ENCODE peak calls at places on chromosomes 5 and 9, in ten cellular contexts. One of them, this sample, is unnamed.
A peak's percentile ranks its signal among the peaks of the same experiment; 100 is the strongest.

GRCh38 chr5:146447734-146448380 is 724 bp downstream of the TCERG1 start:
- DNase-seq in lower leg skin: no peak
- DNase-seq in colonic mucosa: peak; percentile 41
- DNase-seq in transverse colon: peak; percentile 45
- DNase-seq in cardiac fibroblast: peak; percentile 35
- DNase-seq in choroid plexus epithelial cell: peak; percentile 59
- DNase-seq in neural crest cell: no peak
- DNase-seq in A549: no peak
- DNase-seq in GM13977: no peak
- DNase-seq in mesothelial cell of epicardium: no peak
- DNase-seq in this sample: no peak

GRCh38 chr5:15496886-15497285 is 3.1 kb upstream of the FBXL7 start:
- DNase-seq in neural crest cell: no peak
- DNase-seq in cardiac fibroblast: no peak
- DNase-seq in A549: no peak
- DNase-seq in colonic mucosa: no peak
- DNase-seq in GM13977: no peak
- DNase-seq in choroid plexus epithelial cell: no peak
- DNase-seq in transverse colon: no peak
- DNase-seq in lower leg skin: no peak
- DNase-seq in mesothelial cell of epicardium: no peak
- DNase-seq in this sample: no peak

GRCh38 chr5:67006152-67006848 is 190.3 kb downstream of the CD180 start:
- DNase-seq in neural crest cell: no peak
- DNase-seq in GM13977: no peak
- DNase-seq in mesothelial cell of epicardium: no peak
- DNase-seq in choroid plexus epithelial cell: no peak
- DNase-seq in A549: no peak
- DNase-seq in lower leg skin: no peak
- DNase-seq in colonic mucosa: no peak
- DNase-seq in transverse colon: no peak
- DNase-seq in cardiac fibroblast: no peak
- DNase-seq in this sample: no peak

GRCh38 chr9:113919825-113920224 is 43.7 kb downstream of the ZNF618 start:
- DNase-seq in transverse colon: no peak
- DNase-seq in mesothelial cell of epicardium: no peak
- DNase-seq in colonic mucosa: no peak
- DNase-seq in A549: no peak
- DNase-seq in neural crest cell: no peak
- DNase-seq in lower leg skin: no peak
- DNase-seq in cardiac fibroblast: no peak
- DNase-seq in GM13977: no peak
- DNase-seq in choroid plexus epithelial cell: no peak
- DNase-seq in this sample: no peak

GRCh38 chr9:105157178-105157583 is 87.3 kb upstream of the SLC44A1 start:
- DNase-seq in cardiac fibroblast: peak; percentile 90
- DNase-seq in choroid plexus epithelial cell: peak; percentile 89
- DNase-seq in A549: peak; percentile 80
- DNase-seq in mesothelial cell of epicardium: no peak
- DNase-seq in GM13977: peak; percentile 61
- DNase-seq in transverse colon: peak; percentile 61
- DNase-seq in neural crest cell: peak; percentile 8
- DNase-seq in lower leg skin: peak; percentile 88
- DNase-seq in colonic mucosa: peak; percentile 42
- DNase-seq in this sample: no peak

GRCh38 chr5:20367178-20367577 is 379.2 kb upstream of the CDH18 start:
- DNase-seq in A549: no peak
- DNase-seq in choroid plexus epithelial cell: no peak
- DNase-seq in lower leg skin: no peak
- DNase-seq in cardiac fibroblast: no peak
- DNase-seq in GM13977: no peak
- DNase-seq in neural crest cell: no peak
- DNase-seq in colonic mucosa: no peak
- DNase-seq in transverse colon: no peak
- DNase-seq in mesothelial cell of epicardium: no peak
- DNase-seq in this sample: no peak

GRCh38 chr5:150653145-150653761 is 7.8 kb upstream of the MYOZ3 start:
- DNase-seq in A549: no peak
- DNase-seq in neural crest cell: no peak
- DNase-seq in lower leg skin: no peak
- DNase-seq in GM13977: no peak
- DNase-seq in choroid plexus epithelial cell: peak; percentile 59
- DNase-seq in transverse colon: no peak
- DNase-seq in cardiac fibroblast: peak; percentile 60
- DNase-seq in colonic mucosa: no peak
- DNase-seq in mesothelial cell of epicardium: no peak
- DNase-seq in this sample: no peak

GRCh38 chr5:120767171-120767820 is 303.2 kb downstream of the PRR16 start:
- DNase-seq in choroid plexus epithelial cell: peak; percentile 76
- DNase-seq in cardiac fibroblast: peak; percentile 64
- DNase-seq in A549: no peak
- DNase-seq in colonic mucosa: no peak
- DNase-seq in transverse colon: no peak
- DNase-seq in GM13977: no peak
- DNase-seq in lower leg skin: no peak
- DNase-seq in mesothelial cell of epicardium: no peak
- DNase-seq in neural crest cell: no peak
- DNase-seq in this sample: no peak

GRCh38 chr9:114177423-114178064 is 22.2 kb downstream of the COL27A1 start:
- DNase-seq in choroid plexus epithelial cell: peak; percentile 46
- DNase-seq in cardiac fibroblast: peak; percentile 56
- DNase-seq in lower leg skin: no peak
- DNase-seq in colonic mucosa: no peak
- DNase-seq in transverse colon: no peak
- DNase-seq in mesothelial cell of epicardium: no peak
- DNase-seq in GM13977: no peak
- DNase-seq in A549: peak; percentile 26
- DNase-seq in neural crest cell: no peak
- DNase-seq in this sample: no peak

GRCh38 chr9:110183208-110184145 is 24.5 kb downstream of the C9orf152 start:
- DNase-seq in lower leg skin: peak; percentile 87
- DNase-seq in GM13977: peak; percentile 73
- DNase-seq in colonic mucosa: peak; percentile 87
- DNase-seq in A549: peak; percentile 79
- DNase-seq in neural crest cell: peak; percentile 50
- DNase-seq in transverse colon: peak; percentile 81
- DNase-seq in mesothelial cell of epicardium: peak; percentile 64
- DNase-seq in cardiac fibroblast: peak; percentile 87
- DNase-seq in choroid plexus epithelial cell: peak; percentile 90
- DNase-seq in this sample: no peak

GRCh38 chr9:122076117-122076516 is 17.0 kb downstream of the TTLL11 start:
- DNase-seq in A549: no peak
- DNase-seq in GM13977: no peak
- DNase-seq in choroid plexus epithelial cell: no peak
- DNase-seq in colonic mucosa: no peak
- DNase-seq in neural crest cell: no peak
- DNase-seq in cardiac fibroblast: no peak
- DNase-seq in mesothelial cell of epicardium: no peak
- DNase-seq in transverse colon: no peak
- DNase-seq in lower leg skin: no peak
- DNase-seq in this sample: no peak

GRCh38 chr5:644509-644908 is 32.4 kb downstream of the CEP72 start:
- DNase-seq in choroid plexus epithelial cell: no peak
- DNase-seq in lower leg skin: no peak
- DNase-seq in neural crest cell: no peak
- DNase-seq in mesothelial cell of epicardium: no peak
- DNase-seq in A549: no peak
- DNase-seq in GM13977: no peak
- DNase-seq in colonic mucosa: no peak
- DNase-seq in transverse colon: no peak
- DNase-seq in cardiac fibroblast: no peak
- DNase-seq in this sample: no peak

GRCh38 chr5:126780165-126780827 is 3.4 kb downstream of the LMNB1 start:
- DNase-seq in cardiac fibroblast: peak; percentile 85
- DNase-seq in transverse colon: peak; percentile 51
- DNase-seq in choroid plexus epithelial cell: peak; percentile 89
- DNase-seq in mesothelial cell of epicardium: no peak
- DNase-seq in neural crest cell: peak; percentile 32
- DNase-seq in lower leg skin: no peak
- DNase-seq in colonic mucosa: peak; percentile 47
- DNase-seq in A549: peak; percentile 73
- DNase-seq in GM13977: peak; percentile 69
- DNase-seq in this sample: no peak

GRCh38 chr9:136399176-136400037 is 563 bp downstream of the SNAPC4 start:
- DNase-seq in colonic mucosa: no peak
- DNase-seq in A549: no peak
- DNase-seq in GM13977: peak; percentile 70
- DNase-seq in mesothelial cell of epicardium: peak; percentile 62
- DNase-seq in transverse colon: no peak
- DNase-seq in choroid plexus epithelial cell: peak; percentile 28
- DNase-seq in lower leg skin: no peak
- DNase-seq in cardiac fibroblast: peak; percentile 23
- DNase-seq in neural crest cell: peak; percentile 6
- DNase-seq in this sample: no peak

DNA sequence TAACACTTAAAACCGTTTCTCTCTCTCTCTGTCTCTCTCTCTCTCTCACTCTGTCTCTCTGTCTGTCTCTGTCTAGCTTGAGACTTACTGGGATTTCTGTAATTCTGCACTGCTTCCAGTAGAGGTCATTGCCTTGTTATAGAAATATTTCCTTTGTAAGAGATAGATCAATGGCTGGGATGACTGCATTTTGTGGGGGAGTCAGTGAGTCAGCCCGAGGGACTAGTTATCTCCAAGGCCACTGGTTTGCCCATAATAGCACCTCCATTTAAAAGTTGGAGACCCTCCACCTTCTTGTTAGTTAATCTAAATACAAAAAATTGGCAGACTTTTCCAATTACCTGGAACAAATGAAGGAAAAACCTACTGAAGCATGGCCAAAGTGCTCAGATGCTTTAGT is 547.2 kb downstream of the LRRC70 start:
- DNase-seq in transverse colon: no peak
- DNase-seq in neural crest cell: no peak
- DNase-seq in mesothelial cell of epicardium: no peak
- DNase-seq in cardiac fibroblast: peak; percentile 67
- DNase-seq in choroid plexus epithelial cell: peak; percentile 69
- DNase-seq in A549: peak; percentile 28
- DNase-seq in GM13977: no peak
- DNase-seq in lower leg skin: no peak
- DNase-seq in colonic mucosa: no peak
- DNase-seq in this sample: no peak
- TF ChIP-seq CTCF in transverse colon: no peak
- TF ChIP-seq CTCF in neural crest cell: peak; percentile 55
- TF ChIP-seq CTCF in mesothelial cell of epicardium: no peak
- TF ChIP-seq CTCF in cardiac fibroblast: peak; percentile 66
- TF ChIP-seq CTCF in choroid plexus epithelial cell: peak; percentile 71
- TF ChIP-seq CTCF in A549: peak; percentile 33
- TF ChIP-seq CTCF in GM13977: peak; percentile 52
- TF ChIP-seq CTCF in lower leg skin: no peak
- TF ChIP-seq CTCF in colonic mucosa: no peak
- TF ChIP-seq CTCF in this sample: peak; percentile 61

DNA sequence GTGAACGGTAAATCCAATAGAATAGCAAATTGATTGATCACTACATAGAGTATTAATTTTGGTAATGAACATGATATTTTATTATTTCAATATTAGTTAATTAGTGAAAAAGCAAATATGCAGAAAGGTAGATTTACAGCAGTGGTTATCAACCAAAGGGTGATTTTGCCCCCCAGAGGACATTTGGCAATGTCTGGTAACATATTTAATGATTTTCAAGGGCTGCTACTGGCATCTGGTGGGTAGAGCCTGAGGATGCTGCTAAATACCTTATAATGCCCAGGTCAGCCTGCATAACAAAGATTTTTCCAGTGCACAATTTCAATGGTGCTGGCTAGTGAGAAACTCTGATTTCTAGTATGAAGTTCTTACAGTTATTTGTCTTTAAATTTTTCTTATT is 1313.7 kb downstream of the PTPRD start:
- DNase-seq in GM13977: no peak
- DNase-seq in cardiac fibroblast: no peak
- DNase-seq in mesothelial cell of epicardium: no peak
- DNase-seq in transverse colon: no peak
- DNase-seq in choroid plexus epithelial cell: no peak
- DNase-seq in colonic mucosa: no peak
- DNase-seq in A549: no peak
- DNase-seq in lower leg skin: no peak
- DNase-seq in neural crest cell: no peak
- DNase-seq in this sample: no peak
- TF ChIP-seq CTCF in GM13977: no peak
- TF ChIP-seq CTCF in cardiac fibroblast: no peak
- TF ChIP-seq CTCF in mesothelial cell of epicardium: no peak
- TF ChIP-seq CTCF in transverse colon: no peak
- TF ChIP-seq CTCF in choroid plexus epithelial cell: no peak
- TF ChIP-seq CTCF in colonic mucosa: no peak
- TF ChIP-seq CTCF in A549: no peak
- TF ChIP-seq CTCF in lower leg skin: no peak
- TF ChIP-seq CTCF in neural crest cell: no peak
- TF ChIP-seq CTCF in this sample: peak; percentile 14

DNA sequence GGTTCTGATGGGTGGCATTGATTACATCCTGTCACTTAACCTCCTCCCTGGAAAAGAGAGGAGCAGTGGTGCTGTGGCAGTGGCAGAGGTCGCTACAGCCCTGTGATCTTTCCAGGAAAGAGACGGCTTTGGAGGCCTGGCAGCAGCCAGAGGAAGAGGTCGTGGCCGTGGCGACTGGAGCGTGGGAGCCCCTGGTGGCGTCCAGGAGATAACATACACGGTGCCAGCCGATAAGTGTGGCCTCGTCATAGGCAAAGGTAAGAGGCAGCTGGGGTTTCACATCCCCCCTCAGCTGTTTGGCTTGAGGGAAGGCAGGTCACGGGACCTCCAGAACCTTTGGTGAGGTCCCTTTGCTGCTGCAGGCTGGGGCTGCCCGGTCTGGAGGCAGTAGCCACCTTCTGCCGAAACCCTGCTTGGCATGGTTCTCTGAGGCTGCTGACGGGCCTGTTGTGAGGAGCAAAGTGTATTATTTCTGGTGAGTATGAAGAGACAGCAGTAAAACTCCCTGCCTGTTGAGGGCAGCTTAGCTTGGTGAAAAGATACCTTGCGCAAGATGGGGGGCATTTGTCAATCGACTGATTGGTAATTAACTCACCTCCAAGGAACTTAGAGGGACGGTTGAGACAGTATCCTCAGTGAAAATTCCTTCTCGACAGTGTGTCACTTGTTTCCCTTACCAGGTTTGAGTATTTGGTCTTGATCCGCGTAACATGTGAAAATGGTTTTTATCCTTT is 38.0 kb upstream of the PRDM12 start:
- DNase-seq in GM13977: no peak
- DNase-seq in neural crest cell: peak; percentile 22
- DNase-seq in lower leg skin: peak; percentile 62
- DNase-seq in cardiac fibroblast: no peak
- DNase-seq in transverse colon: no peak
- DNase-seq in choroid plexus epithelial cell: no peak
- DNase-seq in mesothelial cell of epicardium: no peak
- DNase-seq in A549: no peak
- DNase-seq in colonic mucosa: no peak
- DNase-seq in this sample: no peak
- TF ChIP-seq CTCF in GM13977: no peak
- TF ChIP-seq CTCF in neural crest cell: peak; percentile 25
- TF ChIP-seq CTCF in lower leg skin: no peak
- TF ChIP-seq CTCF in cardiac fibroblast: no peak
- TF ChIP-seq CTCF in transverse colon: no peak
- TF ChIP-seq CTCF in choroid plexus epithelial cell: peak; percentile 20
- TF ChIP-seq CTCF in mesothelial cell of epicardium: no peak
- TF ChIP-seq CTCF in A549: no peak
- TF ChIP-seq CTCF in colonic mucosa: no peak
- TF ChIP-seq CTCF in this sample: peak; percentile 47

DNA sequence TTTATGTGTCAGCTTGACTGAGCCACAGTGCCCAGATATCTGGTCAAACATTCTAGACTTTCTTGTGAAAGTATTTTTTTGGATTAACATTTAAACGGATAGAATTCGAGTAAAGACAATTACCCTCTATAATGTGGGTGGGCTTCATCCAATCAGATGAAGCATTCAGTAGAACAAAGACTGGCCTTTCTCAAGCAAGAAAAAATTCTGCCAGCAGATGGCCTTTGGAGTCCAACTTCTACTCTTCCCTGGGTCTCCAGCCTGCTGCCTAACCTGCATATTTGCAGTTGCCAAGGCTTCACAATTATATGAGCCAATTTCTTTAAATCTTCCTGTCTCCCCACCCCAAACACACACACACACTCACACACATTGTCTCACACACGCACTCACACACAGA is 86.4 kb downstream of the MED10 start:
- DNase-seq in A549: no peak
- DNase-seq in cardiac fibroblast: peak; percentile 2
- DNase-seq in transverse colon: no peak
- DNase-seq in neural crest cell: no peak
- DNase-seq in GM13977: no peak
- DNase-seq in colonic mucosa: no peak
- DNase-seq in mesothelial cell of epicardium: no peak
- DNase-seq in choroid plexus epithelial cell: peak; percentile 29
- DNase-seq in lower leg skin: no peak
- DNase-seq in this sample: no peak
- TF ChIP-seq CTCF in A549: no peak
- TF ChIP-seq CTCF in cardiac fibroblast: peak; percentile 11
- TF ChIP-seq CTCF in transverse colon: no peak
- TF ChIP-seq CTCF in neural crest cell: peak; percentile 42
- TF ChIP-seq CTCF in GM13977: peak; percentile 47
- TF ChIP-seq CTCF in colonic mucosa: no peak
- TF ChIP-seq CTCF in mesothelial cell of epicardium: no peak
- TF ChIP-seq CTCF in choroid plexus epithelial cell: peak; percentile 36
- TF ChIP-seq CTCF in lower leg skin: no peak
- TF ChIP-seq CTCF in this sample: peak; percentile 49